ENCODE peak calls at places on chromosomes 1 and 21, in four cellular contexts. One of them, this sample, is unnamed.

GRCh38 chr1:28915036-28915895 is 897 bp downstream of the EPB41 start:
- DNase-seq in K562: no peak
- DNase-seq in GM12878: no peak
- DNase-seq in HepG2: peak
- DNase-seq in this sample: peak

GRCh38 chr1:189405419-189405818 is 1072.2 kb downstream of the BRINP3 start:
- DNase-seq in GM12878: no peak
- DNase-seq in HepG2: no peak
- DNase-seq in K562: no peak
- DNase-seq in this sample: no peak

GRCh38 chr1:247453256-247453655 is 4.6 kb downstream of the OR2B11 start:
- DNase-seq in K562: no peak
- DNase-seq in HepG2: no peak
- DNase-seq in GM12878: no peak
- DNase-seq in this sample: no peak

GRCh38 chr1:201631037-201631436 is 92.1 kb downstream of the NAV1 start:
- DNase-seq in GM12878: no peak
- DNase-seq in K562: no peak
- DNase-seq in HepG2: no peak
- DNase-seq in this sample: no peak

GRCh38 chr1:176768532-176768931 is 305.6 kb downstream of the PAPPA2 start:
- DNase-seq in K562: no peak
- DNase-seq in GM12878: no peak
- DNase-seq in HepG2: no peak
- DNase-seq in this sample: no peak

GRCh38 chr1:42046772-42047552 is 106.2 kb upstream of the GUCA2B start:
- DNase-seq in GM12878: no peak
- DNase-seq in K562: no peak
- DNase-seq in HepG2: peak
- DNase-seq in this sample: no peak

GRCh38 chr1:230421485-230421884 is 4.6 kb downstream of the PGBD5 start:
- DNase-seq in HepG2: no peak
- DNase-seq in GM12878: no peak
- DNase-seq in K562: no peak
- DNase-seq in this sample: no peak

GRCh38 chr1:32791881-32792280 is 25.3 kb downstream of the YARS1 start:
- DNase-seq in GM12878: no peak
- DNase-seq in K562: no peak
- DNase-seq in HepG2: no peak
- DNase-seq in this sample: no peak

GRCh38 chr1:205354259-205354904 is 2.3 kb downstream of the KLHDC8A start:
- DNase-seq in HepG2: peak
- DNase-seq in GM12878: peak
- DNase-seq in K562: peak
- DNase-seq in this sample: peak

GRCh38 chr1:96538001-96538649 is 183.5 kb upstream of the PTBP2 start:
- DNase-seq in K562: no peak
- DNase-seq in GM12878: no peak
- DNase-seq in HepG2: peak
- DNase-seq in this sample: no peak

GRCh38 chr1:32900956-32901822 is at the start of gene TMEM54:
- DNase-seq in GM12878: no peak
- DNase-seq in K562: peak
- DNase-seq in HepG2: no peak
- DNase-seq in this sample: peak

GRCh38 chr1:78440381-78440793 is 50.4 kb upstream of the PTGFR start:
- DNase-seq in HepG2: no peak
- DNase-seq in GM12878: no peak
- DNase-seq in K562: no peak
- DNase-seq in this sample: no peak

GRCh38 chr21:42525228-42525604 is 11.6 kb downstream of the SLC37A1 start:
- DNase-seq in HepG2: no peak
- DNase-seq in GM12878: no peak
- DNase-seq in K562: no peak
- DNase-seq in this sample: no peak

DNA sequence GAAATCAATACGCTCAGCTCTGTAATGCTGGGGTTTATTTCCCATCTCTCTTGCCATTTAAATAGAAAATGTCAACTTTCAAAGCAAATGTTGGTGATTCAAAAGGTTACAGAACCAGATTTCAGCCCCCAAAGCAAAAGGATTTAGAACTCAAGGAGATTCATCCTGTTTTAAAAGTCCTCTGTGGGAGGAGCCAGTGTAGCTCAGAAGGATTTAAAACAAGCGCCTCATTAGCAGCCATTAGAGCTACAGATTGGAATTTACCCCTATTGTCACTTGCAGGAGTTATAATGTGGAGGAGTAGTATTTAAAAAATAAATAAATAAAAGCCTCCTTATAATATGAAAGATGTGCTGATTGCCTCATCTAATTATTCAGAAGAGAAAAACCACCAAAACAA is 107.8 kb downstream of the LAMC2 start:
- DNase-seq in GM12878: no peak
- DNase-seq in K562: no peak
- DNase-seq in HepG2: no peak
- DNase-seq in this sample: no peak
- TF ChIP-seq TCF7 in GM12878: no peak
- TF ChIP-seq TCF7 in K562: no peak
- TF ChIP-seq TCF7 in HepG2: no peak
- TF ChIP-seq TCF7 in this sample: no peak

DNA sequence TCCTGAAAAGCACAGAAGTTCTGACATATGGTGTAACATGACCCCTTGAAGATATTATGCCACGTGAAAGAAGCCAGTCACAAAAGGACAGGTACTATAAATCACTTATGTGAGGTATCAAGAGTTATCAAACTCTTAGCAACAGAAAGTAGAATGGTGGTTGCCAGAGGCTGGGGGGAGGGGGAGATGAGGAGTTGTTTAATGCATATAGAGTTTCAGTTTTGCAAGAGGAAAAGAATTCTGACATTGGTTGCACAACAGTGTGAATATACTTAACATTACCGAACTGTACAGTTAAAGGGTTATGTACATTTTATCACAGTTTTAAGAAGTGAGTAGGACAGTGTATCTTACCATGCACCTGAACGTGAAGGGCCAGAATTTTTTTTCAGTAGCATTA is 80.0 kb downstream of the USP25 start:
- DNase-seq in GM12878: no peak
- DNase-seq in K562: no peak
- DNase-seq in HepG2: no peak
- DNase-seq in this sample: no peak
- TF ChIP-seq TCF7 in GM12878: no peak
- TF ChIP-seq TCF7 in K562: no peak
- TF ChIP-seq TCF7 in HepG2: no peak
- TF ChIP-seq TCF7 in this sample: no peak

DNA sequence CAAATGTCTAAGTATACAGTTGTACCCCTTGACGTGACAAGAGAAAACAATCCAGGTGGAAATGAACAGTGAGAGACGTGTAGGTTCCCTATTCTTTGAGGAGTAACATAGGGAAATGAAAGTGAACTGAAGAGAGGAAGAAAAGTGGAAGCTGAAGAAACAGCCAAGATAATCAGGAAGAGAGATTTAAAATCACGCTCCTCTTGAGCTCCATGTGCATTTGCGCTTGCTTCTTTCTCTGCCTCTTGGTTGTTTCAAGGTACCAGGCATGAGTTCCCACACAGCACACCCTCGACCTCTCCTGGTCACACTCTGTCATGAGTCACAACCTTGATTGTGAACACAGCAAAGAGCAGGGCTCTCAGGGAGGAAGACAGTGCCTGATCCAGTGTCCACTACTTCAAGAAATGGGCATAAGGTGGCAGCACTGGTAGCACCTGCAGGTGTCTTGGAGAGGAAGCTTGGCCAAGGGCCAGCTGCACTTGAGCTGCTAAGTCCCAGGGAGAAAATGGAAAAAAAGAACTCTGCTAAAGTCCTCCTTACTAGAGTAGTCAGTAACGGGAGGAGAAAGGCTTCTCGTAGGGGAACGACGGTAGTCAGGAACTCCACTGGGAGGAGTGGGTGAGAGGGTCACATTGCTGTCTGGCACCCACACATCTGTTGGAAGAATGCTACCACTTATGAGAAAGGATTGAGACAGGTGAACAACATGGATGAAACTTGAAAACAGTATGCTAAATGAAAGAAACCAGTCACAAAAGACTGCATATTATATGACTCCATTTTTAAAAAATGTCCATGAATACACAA is 18.3 kb upstream of the ARID1A start:
- DNase-seq in K562: peak
- DNase-seq in GM12878: peak
- DNase-seq in HepG2: peak
- DNase-seq in this sample: peak
- TF ChIP-seq TCF7 in K562: no peak
- TF ChIP-seq TCF7 in GM12878: no peak
- TF ChIP-seq TCF7 in HepG2: no peak
- TF ChIP-seq TCF7 in this sample: no peak

GRCh38 chr1:67749844-67750689 is 65.1 kb downstream of the GADD45A start:
- DNase-seq in GM12878: no peak
- DNase-seq in K562: peak
- DNase-seq in HepG2: no peak
- DNase-seq in this sample: no peak
- TF ChIP-seq TCF7 in GM12878: no peak
- TF ChIP-seq TCF7 in K562: no peak
- TF ChIP-seq TCF7 in HepG2: no peak
- TF ChIP-seq TCF7 in this sample: no peak